ENCODE peak calls at places on chromosome 17, in eight cellular contexts. One of them, this sample, is unnamed.

GRCh38 chr17:14664511-14664910 is 363.6 kb downstream of the HS3ST3B1 start:
- DNase-seq in stimulated activated CD4-positive, alpha-beta T cell treated with anti-CD3 and anti-CD28 coated beads, Interleukin-15, amount 100 ng/mL, for 48 hours: no peak
- DNase-seq in C1 segment of cervical spinal cord: no peak
- DNase-seq in stimulated activated CD8-positive, alpha-beta memory T cell treated with anti-CD3 and anti-CD28 coated beads, Interleukin-7, amount 100 ng/mL, for 1 hour: no peak
- DNase-seq in HEK293T: no peak
- DNase-seq in keratinocyte: no peak
- DNase-seq in T-helper 1 cell: no peak
- DNase-seq in NCI-H510A treated with DMSO at 0.1 percent for 48 hours: no peak
- DNase-seq in this sample: no peak

GRCh38 chr17:58517928-58518609 is 3.6 kb upstream of the MTMR4 start:
- DNase-seq in C1 segment of cervical spinal cord: peak
- DNase-seq in T-helper 1 cell: peak
- DNase-seq in keratinocyte: peak
- DNase-seq in HEK293T: peak
- DNase-seq in NCI-H510A treated with DMSO at 0.1 percent for 48 hours: peak
- DNase-seq in stimulated activated CD4-positive, alpha-beta T cell treated with anti-CD3 and anti-CD28 coated beads, Interleukin-15, amount 100 ng/mL, for 48 hours: peak
- DNase-seq in stimulated activated CD8-positive, alpha-beta memory T cell treated with anti-CD3 and anti-CD28 coated beads, Interleukin-7, amount 100 ng/mL, for 1 hour: peak
- DNase-seq in this sample: peak

GRCh38 chr17:38660097-38661026 is 14.4 kb downstream of the EPOP start:
- DNase-seq in keratinocyte: no peak
- DNase-seq in C1 segment of cervical spinal cord: no peak
- DNase-seq in T-helper 1 cell: no peak
- DNase-seq in HEK293T: no peak
- DNase-seq in stimulated activated CD4-positive, alpha-beta T cell treated with anti-CD3 and anti-CD28 coated beads, Interleukin-15, amount 100 ng/mL, for 48 hours: no peak
- DNase-seq in stimulated activated CD8-positive, alpha-beta memory T cell treated with anti-CD3 and anti-CD28 coated beads, Interleukin-7, amount 100 ng/mL, for 1 hour: no peak
- DNase-seq in NCI-H510A treated with DMSO at 0.1 percent for 48 hours: peak
- DNase-seq in this sample: no peak

GRCh38 chr17:11240841-11241610 is at the start of gene SHISA6:
- DNase-seq in stimulated activated CD4-positive, alpha-beta T cell treated with anti-CD3 and anti-CD28 coated beads, Interleukin-15, amount 100 ng/mL, for 48 hours: no peak
- DNase-seq in C1 segment of cervical spinal cord: no peak
- DNase-seq in keratinocyte: no peak
- DNase-seq in HEK293T: no peak
- DNase-seq in T-helper 1 cell: no peak
- DNase-seq in stimulated activated CD8-positive, alpha-beta memory T cell treated with anti-CD3 and anti-CD28 coated beads, Interleukin-7, amount 100 ng/mL, for 1 hour: no peak
- DNase-seq in NCI-H510A treated with DMSO at 0.1 percent for 48 hours: no peak
- DNase-seq in this sample: no peak

GRCh38 chr17:78993981-78994671 is 14.4 kb upstream of the LGALS3BP start:
- DNase-seq in NCI-H510A treated with DMSO at 0.1 percent for 48 hours: no peak
- DNase-seq in C1 segment of cervical spinal cord: no peak
- DNase-seq in stimulated activated CD4-positive, alpha-beta T cell treated with anti-CD3 and anti-CD28 coated beads, Interleukin-15, amount 100 ng/mL, for 48 hours: no peak
- DNase-seq in keratinocyte: no peak
- DNase-seq in HEK293T: no peak
- DNase-seq in stimulated activated CD8-positive, alpha-beta memory T cell treated with anti-CD3 and anti-CD28 coated beads, Interleukin-7, amount 100 ng/mL, for 1 hour: no peak
- DNase-seq in T-helper 1 cell: no peak
- DNase-seq in this sample: no peak

GRCh38 chr17:42142371-42142896 is 12.4 kb downstream of the RAB5C start:
- DNase-seq in keratinocyte: no peak
- DNase-seq in HEK293T: no peak
- DNase-seq in stimulated activated CD8-positive, alpha-beta memory T cell treated with anti-CD3 and anti-CD28 coated beads, Interleukin-7, amount 100 ng/mL, for 1 hour: no peak
- DNase-seq in C1 segment of cervical spinal cord: no peak
- DNase-seq in T-helper 1 cell: no peak
- DNase-seq in NCI-H510A treated with DMSO at 0.1 percent for 48 hours: no peak
- DNase-seq in stimulated activated CD4-positive, alpha-beta T cell treated with anti-CD3 and anti-CD28 coated beads, Interleukin-15, amount 100 ng/mL, for 48 hours: no peak
- DNase-seq in this sample: no peak

GRCh38 chr17:63984651-63985386 is 12.1 kb upstream of the SCN4A start:
- DNase-seq in NCI-H510A treated with DMSO at 0.1 percent for 48 hours: no peak
- DNase-seq in keratinocyte: peak
- DNase-seq in HEK293T: no peak
- DNase-seq in stimulated activated CD4-positive, alpha-beta T cell treated with anti-CD3 and anti-CD28 coated beads, Interleukin-15, amount 100 ng/mL, for 48 hours: peak
- DNase-seq in T-helper 1 cell: peak
- DNase-seq in C1 segment of cervical spinal cord: no peak
- DNase-seq in stimulated activated CD8-positive, alpha-beta memory T cell treated with anti-CD3 and anti-CD28 coated beads, Interleukin-7, amount 100 ng/mL, for 1 hour: no peak
- DNase-seq in this sample: no peak

GRCh38 chr17:51322390-51323029 is 62.2 kb downstream of the UTP18 start:
- DNase-seq in NCI-H510A treated with DMSO at 0.1 percent for 48 hours: peak
- DNase-seq in stimulated activated CD8-positive, alpha-beta memory T cell treated with anti-CD3 and anti-CD28 coated beads, Interleukin-7, amount 100 ng/mL, for 1 hour: no peak
- DNase-seq in HEK293T: peak
- DNase-seq in keratinocyte: no peak
- DNase-seq in C1 segment of cervical spinal cord: no peak
- DNase-seq in stimulated activated CD4-positive, alpha-beta T cell treated with anti-CD3 and anti-CD28 coated beads, Interleukin-15, amount 100 ng/mL, for 48 hours: no peak
- DNase-seq in T-helper 1 cell: no peak
- DNase-seq in this sample: no peak

GRCh38 chr17:7217113-7217987 is 2.3 kb downstream of the DLG4 start:
- DNase-seq in C1 segment of cervical spinal cord: peak
- DNase-seq in stimulated activated CD8-positive, alpha-beta memory T cell treated with anti-CD3 and anti-CD28 coated beads, Interleukin-7, amount 100 ng/mL, for 1 hour: no peak
- DNase-seq in HEK293T: peak
- DNase-seq in stimulated activated CD4-positive, alpha-beta T cell treated with anti-CD3 and anti-CD28 coated beads, Interleukin-15, amount 100 ng/mL, for 48 hours: no peak
- DNase-seq in keratinocyte: no peak
- DNase-seq in T-helper 1 cell: no peak
- DNase-seq in NCI-H510A treated with DMSO at 0.1 percent for 48 hours: peak
- DNase-seq in this sample: no peak

GRCh38 chr17:2399572-2400473 is 1.0 kb downstream of the MNT start:
- DNase-seq in HEK293T: peak
- DNase-seq in keratinocyte: no peak
- DNase-seq in stimulated activated CD4-positive, alpha-beta T cell treated with anti-CD3 and anti-CD28 coated beads, Interleukin-15, amount 100 ng/mL, for 48 hours: peak
- DNase-seq in C1 segment of cervical spinal cord: peak
- DNase-seq in NCI-H510A treated with DMSO at 0.1 percent for 48 hours: peak
- DNase-seq in T-helper 1 cell: peak
- DNase-seq in stimulated activated CD8-positive, alpha-beta memory T cell treated with anti-CD3 and anti-CD28 coated beads, Interleukin-7, amount 100 ng/mL, for 1 hour: peak
- DNase-seq in this sample: peak

GRCh38 chr17:74414510-74414909 is 17.4 kb upstream of the GPRC5C start:
- DNase-seq in stimulated activated CD8-positive, alpha-beta memory T cell treated with anti-CD3 and anti-CD28 coated beads, Interleukin-7, amount 100 ng/mL, for 1 hour: no peak
- DNase-seq in keratinocyte: no peak
- DNase-seq in HEK293T: no peak
- DNase-seq in NCI-H510A treated with DMSO at 0.1 percent for 48 hours: no peak
- DNase-seq in C1 segment of cervical spinal cord: no peak
- DNase-seq in T-helper 1 cell: no peak
- DNase-seq in stimulated activated CD4-positive, alpha-beta T cell treated with anti-CD3 and anti-CD28 coated beads, Interleukin-15, amount 100 ng/mL, for 48 hours: no peak
- DNase-seq in this sample: no peak

GRCh38 chr17:30827082-30827481 is 2.6 kb upstream of the CRLF3 start:
- DNase-seq in NCI-H510A treated with DMSO at 0.1 percent for 48 hours: no peak
- DNase-seq in C1 segment of cervical spinal cord: no peak
- DNase-seq in T-helper 1 cell: no peak
- DNase-seq in keratinocyte: no peak
- DNase-seq in HEK293T: no peak
- DNase-seq in stimulated activated CD8-positive, alpha-beta memory T cell treated with anti-CD3 and anti-CD28 coated beads, Interleukin-7, amount 100 ng/mL, for 1 hour: no peak
- DNase-seq in stimulated activated CD4-positive, alpha-beta T cell treated with anti-CD3 and anti-CD28 coated beads, Interleukin-15, amount 100 ng/mL, for 48 hours: no peak
- DNase-seq in this sample: no peak

GRCh38 chr17:55430531-55431228 is 9.0 kb upstream of the MMD start:
- DNase-seq in T-helper 1 cell: no peak
- DNase-seq in stimulated activated CD4-positive, alpha-beta T cell treated with anti-CD3 and anti-CD28 coated beads, Interleukin-15, amount 100 ng/mL, for 48 hours: no peak
- DNase-seq in C1 segment of cervical spinal cord: no peak
- DNase-seq in stimulated activated CD8-positive, alpha-beta memory T cell treated with anti-CD3 and anti-CD28 coated beads, Interleukin-7, amount 100 ng/mL, for 1 hour: no peak
- DNase-seq in keratinocyte: no peak
- DNase-seq in NCI-H510A treated with DMSO at 0.1 percent for 48 hours: no peak
- DNase-seq in HEK293T: no peak
- DNase-seq in this sample: no peak

GRCh38 chr17:81924557-81925532 is 2.7 kb downstream of the MAFG start:
- DNase-seq in HEK293T: no peak
- DNase-seq in C1 segment of cervical spinal cord: no peak
- DNase-seq in keratinocyte: no peak
- DNase-seq in stimulated activated CD8-positive, alpha-beta memory T cell treated with anti-CD3 and anti-CD28 coated beads, Interleukin-7, amount 100 ng/mL, for 1 hour: no peak
- DNase-seq in NCI-H510A treated with DMSO at 0.1 percent for 48 hours: no peak
- DNase-seq in stimulated activated CD4-positive, alpha-beta T cell treated with anti-CD3 and anti-CD28 coated beads, Interleukin-15, amount 100 ng/mL, for 48 hours: no peak
- DNase-seq in T-helper 1 cell: no peak
- DNase-seq in this sample: no peak

GRCh38 chr17:21199311-21199710 is 14.7 kb downstream of the TMEM11 start:
- DNase-seq in C1 segment of cervical spinal cord: no peak
- DNase-seq in stimulated activated CD8-positive, alpha-beta memory T cell treated with anti-CD3 and anti-CD28 coated beads, Interleukin-7, amount 100 ng/mL, for 1 hour: no peak
- DNase-seq in NCI-H510A treated with DMSO at 0.1 percent for 48 hours: no peak
- DNase-seq in stimulated activated CD4-positive, alpha-beta T cell treated with anti-CD3 and anti-CD28 coated beads, Interleukin-15, amount 100 ng/mL, for 48 hours: no peak
- DNase-seq in keratinocyte: no peak
- DNase-seq in HEK293T: no peak
- DNase-seq in T-helper 1 cell: no peak
- DNase-seq in this sample: no peak